ENCODE peak calls at places on chromosomes 16 and 17, in six cellular contexts. O, P, T, H, V and G are unnamed samples. For H3K4me1, the result is how much of the 10 kb centered on the place peaks cover.

GRCh38 chr16:10297341-10298006 is 88.4 kb upstream of the ATF7IP2 start:
- DNase-seq in T (no peak), V (no peak), H (no peak), P (no peak), O (no peak), G (no peak)

GRCh38 chr16:71628810-71629209 is 2.8 kb downstream of the MARVELD3 start:
- DNase-seq in H (no peak), V (no peak), T (no peak), P (peak), O (no peak), G (no peak)

GRCh38 chr17:5127910-5128309 is 12.1 kb downstream of the USP6 start:
- DNase-seq in H (no peak), T (no peak), P (no peak), O (no peak), V (no peak), G (no peak)

GRCh38 chr16:84879569-84880487 is 60.0 kb downstream of the CRISPLD2 start:
- DNase-seq in O (no peak), H (no peak), P (no peak), T (peak), V (no peak), G (no peak)

GRCh38 chr17:42050360-42051012 is at the start of gene C17orf113:
- DNase-seq in V (peak), T (peak), P (peak), O (peak), H (peak), G (peak)

GRCh38 chr17:39009471-39010085 is 42.4 kb upstream of the FBXO47 start:
- DNase-seq in T (no peak), P (no peak), H (no peak), O (no peak), V (no peak), G (no peak)

GRCh38 chr17:3385869-3386816 is at the start of gene OR3A2:
- DNase-seq in H (no peak), O (no peak), V (no peak), T (no peak), P (no peak), G (no peak)

GRCh38 chr16:66189951-66190350 is 176.5 kb upstream of the CDH5 start:
- DNase-seq in H (no peak), O (no peak), T (no peak), P (no peak), V (no peak), G (no peak)

GRCh38 chr16:48434653-48435318 is 49.6 kb upstream of the SIAH1 start:
- DNase-seq in T (peak), O (peak), V (no peak), H (no peak), P (no peak), G (no peak)

GRCh38 chr17:32102172-32102571 is 40.1 kb upstream of the RHOT1 start:
- DNase-seq in V (no peak), H (no peak), O (no peak), T (no peak), P (no peak), G (no peak)

GRCh38 chr16:2835638-2836493 is 5.8 kb downstream of the ZG16B start:
- DNase-seq in P (peak), V (no peak), T (peak), O (no peak), H (no peak), G (peak)

GRCh38 chr16:17173134-17173729 is 297.5 kb downstream of the XYLT1 start:
- DNase-seq in T (no peak), H (no peak), P (peak), V (no peak), O (peak), G (no peak)

GRCh38 chr17:33520404-33521032 is 227.4 kb upstream of the ASIC2 start:
- DNase-seq in T (peak), H (no peak), O (peak), P (peak), V (peak), G (peak)

GRCh38 chr17:29588561-29589411 is 662 bp downstream of the GIT1 start:
- DNase-seq in H (no peak), O (no peak), P (peak), V (peak), T (peak), G (peak)

GRCh38 chr16:87233928-87234327 is 83.3 kb downstream of the C16orf95 start:
- DNase-seq in H (no peak), T (peak), O (no peak), V (no peak), P (peak), G (no peak)

GRCh38 chr16:57863434-57864160 is 61.3 kb upstream of the KIFC3 start:
- DNase-seq in O (peak), P (peak), H (peak), V (peak), T (peak), G (peak)

GRCh38 chr17:82051776-82052637 is at the start of the genes GPS1 and RFNG:
- DNase-seq in T (peak), V (peak), P (peak), H (peak), O (peak), G (peak)

GRCh38 chr16:87951550-87952538 is 610 bp downstream of the BANP start:
- DNase-seq in P (peak), T (no peak), V (peak), O (peak), H (no peak), G (peak)

GRCh38 chr17:18176152-18176551 is 7.5 kb upstream of the ALKBH5 start:
- DNase-seq in P (no peak), O (no peak), T (no peak), H (no peak), V (no peak), G (no peak)

GRCh38 chr17:50909765-50910661 is 43.9 kb upstream of the TOB1 start:
- DNase-seq in T (no peak), O (peak), P (no peak), H (no peak), V (no peak), G (no peak)

GRCh38 chr17:82647593-82648164 is 565 bp downstream of the WDR45B start:
- DNase-seq in T (no peak), O (peak), V (peak), P (peak), H (peak), G (peak)

GRCh38 chr16:66516808-66517585 is 32.9 kb downstream of the TK2 start:
- DNase-seq in H (peak), P (peak), T (peak), V (peak), O (peak), G (peak)

GRCh38 chr16:26987631-26988030 is 79.1 kb upstream of the C16orf82 start:
- DNase-seq in O (no peak), V (no peak), P (no peak), H (no peak), T (no peak), G (no peak)

GRCh38 chr16:80500116-80500859 is 40.5 kb upstream of the DYNLRB2 start:
- DNase-seq in T (no peak), O (no peak), P (no peak), H (no peak), V (no peak), G (no peak)

GRCh38 chr17:80827646-80828643 is 163.7 kb upstream of the CHMP6 start:
- DNase-seq in O (no peak), H (no peak), P (no peak), T (peak), V (no peak), G (no peak)

GRCh38 chr17:42107597-42108576 is 4.6 kb downstream of the DHX58 start:
- DNase-seq in O (peak), P (peak), T (peak), V (peak), H (no peak), G (peak)

GRCh38 chr17:80388175-80388574 is 26.8 kb upstream of the ENDOV start:
- DNase-seq in V (peak), T (no peak), P (no peak), H (no peak), O (no peak), G (no peak)

GRCh38 chr17:64331366-64331765 is 59.3 kb downstream of the PECAM1 start:
- DNase-seq in O (peak), V (no peak), H (no peak), T (no peak), P (no peak), G (no peak)
- H3K4me3 ChIP-seq in O (no peak), V (no peak), H (no peak), T (no peak), P (no peak), G (no peak)

DNA sequence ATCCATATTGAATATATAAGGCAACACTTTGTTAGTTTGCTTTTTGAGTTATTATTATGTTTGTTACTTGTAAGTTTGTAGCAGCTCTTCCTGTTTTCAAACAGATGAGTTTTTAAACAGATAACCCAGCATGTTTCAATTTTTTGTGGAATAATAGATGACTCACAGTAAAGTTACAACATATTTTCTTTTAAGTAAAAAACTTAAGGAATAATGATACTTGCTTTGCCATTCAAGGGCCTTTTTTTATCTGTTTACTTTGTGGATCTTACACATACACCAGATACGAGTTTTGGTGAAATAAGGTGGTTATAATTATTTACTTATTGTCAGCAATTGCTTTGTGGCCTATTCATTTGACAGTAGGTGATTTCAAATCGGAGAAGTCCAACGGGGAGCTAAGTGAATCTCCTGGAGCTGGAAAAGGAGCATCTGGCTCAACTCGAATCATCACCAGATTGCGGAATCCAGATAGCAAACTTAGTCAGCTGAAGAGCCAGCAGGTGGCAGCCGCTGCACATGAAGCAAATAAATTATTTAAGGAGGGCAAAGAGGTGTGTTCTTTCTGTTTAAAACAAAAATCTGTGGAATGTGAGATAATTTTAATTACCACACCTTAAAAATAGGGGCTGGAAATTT is 66.3 kb downstream of the BPTF start:
- DNase-seq in V (peak), O (peak), T (peak), H (no peak), P (peak), G (no peak)
- TF ChIP-seq CTCF in V (peak), O (peak), T (peak), H (no peak), P (peak), G (no peak)

DNA sequence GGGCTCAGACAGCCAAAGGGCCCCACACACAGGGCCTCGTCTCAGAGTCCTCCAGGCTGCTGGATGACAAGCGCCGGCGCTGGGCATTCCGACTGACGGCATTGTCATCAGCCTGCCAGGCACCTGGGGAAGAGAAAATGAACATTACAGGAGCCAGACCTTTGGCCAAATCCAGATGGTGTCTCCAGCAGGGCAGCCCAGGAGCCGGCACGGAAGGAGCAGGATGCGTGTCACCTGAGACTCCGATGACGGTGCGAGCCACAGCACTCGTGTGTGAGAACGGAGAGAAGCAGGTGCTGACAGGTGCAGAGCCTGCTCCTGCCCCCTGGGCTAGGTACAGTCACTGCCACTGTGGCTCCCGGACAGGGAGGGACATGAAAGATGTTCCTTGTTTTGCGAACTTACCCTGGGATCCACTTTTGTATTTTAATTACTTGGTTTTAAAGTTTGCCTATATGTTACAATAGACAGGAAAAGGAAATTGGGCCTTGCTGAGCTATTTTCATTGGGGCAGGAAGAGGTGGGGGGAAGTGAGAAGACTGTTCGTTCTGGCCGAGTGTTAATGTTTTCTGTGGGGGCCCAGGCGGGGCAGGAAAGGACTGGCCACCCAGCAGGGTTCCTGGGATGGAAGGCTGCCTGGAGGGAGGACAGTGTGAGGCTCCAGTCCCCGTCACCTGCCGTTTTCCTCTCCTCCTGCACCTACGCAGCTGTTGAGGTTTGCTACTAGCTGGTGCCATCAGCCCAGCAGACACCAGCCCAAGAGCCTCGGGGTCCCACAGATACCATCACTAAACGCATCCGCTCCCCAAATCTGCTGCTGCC is 4.4 kb upstream of the FOXJ1 start:
- DNase-seq in T (no peak), O (peak), V (no peak), P (no peak), H (no peak), G (peak)
- H3K4me1 ChIP-seq in T (under half), O (under half), V (under half), P (under half), H (under half), G (under half)

GRCh38 chr16:74099530-74099929 is 197.1 kb upstream of the PSMD7 start:
- DNase-seq in V (no peak), O (no peak), H (no peak), P (no peak), T (no peak), G (no peak)

GRCh38 chr16:74100405-74101316 is 196.0 kb upstream of the PSMD7 start:
- DNase-seq in H (no peak), O (no peak), P (no peak), T (no peak), V (peak), G (no peak)

GRCh38 chr16:74101390-74101789 is 195.2 kb upstream of the PSMD7 start:
- DNase-seq in V (no peak), T (no peak), H (no peak), P (no peak), O (no peak), G (no peak)
- H3K4me3 ChIP-seq in V (no peak), T (no peak), H (no peak), P (no peak), O (no peak), G (no peak)

GRCh38 chr17:79213305-79213704 is 138.7 kb downstream of the ENGASE start:
- DNase-seq in T (no peak), P (no peak), H (no peak), V (no peak), O (no peak), G (no peak)

GRCh38 chr17:79216391-79216790 is 141.8 kb downstream of the ENGASE start:
- DNase-seq in O (no peak), V (no peak), P (no peak), H (no peak), T (no peak), G (no peak)

GRCh38 chr17:79214940-79215604 is 140.4 kb downstream of the ENGASE start:
- DNase-seq in P (no peak), O (no peak), H (no peak), T (no peak), V (peak), G (no peak)

GRCh38 chr17:79215631-79216030 is 141.0 kb downstream of the ENGASE start:
- DNase-seq in O (no peak), T (no peak), H (no peak), V (no peak), P (no peak), G (no peak)

GRCh38 chr17:79214459-79214858 is 139.8 kb downstream of the ENGASE start:
- DNase-seq in H (no peak), T (no peak), P (no peak), O (no peak), V (peak), G (no peak)
- TF ChIP-seq CTCF in H (no peak), T (no peak), P (no peak), O (no peak), V (no peak), G (no peak)